ENCODE peak calls at places on chromosomes 1 and 21, in five cellular contexts. K, D, H, Q and Z are unnamed samples.

GRCh38 chr1:1042831-1043230 is 22.9 kb downstream of the AGRN start:
- DNase-seq in K (no peak), D (no peak), H (no peak), Q (no peak), Z (no peak)

GRCh38 chr1:47230692-47231313 is 1.2 kb downstream of the TAL1 start:
- DNase-seq in K (no peak), D (no peak), H (no peak), Q (no peak), Z (no peak)

GRCh38 chr21:37085726-37086125 is 12.7 kb downstream of the TTC3 start:
- DNase-seq in K (no peak), D (no peak), H (no peak), Q (no peak), Z (no peak)

GRCh38 chr1:245409341-245410195 is 254.8 kb downstream of the KIF26B start:
- DNase-seq in K (no peak), D (no peak), H (no peak), Q (no peak), Z (no peak)

GRCh38 chr21:36478207-36478701 is 1.7 kb downstream of the CLDN14 start:
- DNase-seq in K (no peak), D (peak; percentile 92), H (peak; percentile 80), Q (peak; percentile 24), Z (peak; percentile 71)

GRCh38 chr1:145995964-145996432 is 381 bp downstream of the TXNIP start:
- DNase-seq in K (no peak), D (peak; percentile 26), H (no peak), Q (no peak), Z (no peak)

GRCh38 chr1:107058245-107059032 is 2.0 kb downstream of the PRMT6 start:
- DNase-seq in K (no peak), D (no peak), H (no peak), Q (no peak), Z (no peak)

GRCh38 chr1:218347713-218348627 is 2.8 kb downstream of the TGFB2 start:
- DNase-seq in K (no peak), D (peak; percentile 97), H (peak; percentile 90), Q (no peak), Z (no peak)

GRCh38 chr1:2049517-2050481 is at the start of gene PRKCZ:
- DNase-seq in K (peak; percentile 76), D (peak; percentile 99), H (no peak), Q (peak; percentile 96), Z (no peak)

GRCh38 chr1:20719261-20719660 is 1.5 kb upstream of the KIF17 start:
- DNase-seq in K (peak; percentile 28), D (no peak), H (no peak), Q (peak; percentile 42), Z (no peak)

GRCh38 chr21:45698493-45698947 is 55.0 kb downstream of the PCBP3 start:
- DNase-seq in K (no peak), D (peak; percentile 95), H (peak; percentile 96), Q (no peak), Z (peak; percentile 95)

GRCh38 chr1:111990026-111990877 is 784 bp upstream of the KCND3 start:
- DNase-seq in K (peak; percentile 73), D (no peak), H (no peak), Q (no peak), Z (peak; percentile 35)

GRCh38 chr1:185666582-185666981 is 67.6 kb upstream of the HMCN1 start:
- DNase-seq in K (no peak), D (no peak), H (no peak), Q (no peak), Z (no peak)

GRCh38 chr1:186680031-186681012 is at the start of gene PTGS2:
- DNase-seq in K (peak; percentile 83), D (peak; percentile 55), H (peak; percentile 92), Q (peak; percentile 89), Z (peak; percentile 90)

GRCh38 chr1:24795236-24795635 is 50.0 kb downstream of the CLIC4 start:
- DNase-seq in K (no peak), D (no peak), H (no peak), Q (no peak), Z (peak; percentile 31)

GRCh38 chr1:86779308-86780191 is 75.2 kb downstream of the SH3GLB1 start:
- DNase-seq in K (no peak), D (peak; percentile 68), H (peak; percentile 31), Q (no peak), Z (peak; percentile 83)

GRCh38 chr1:1561801-1562470 is 12.7 kb downstream of the SSU72 start:
- DNase-seq in K (no peak), D (no peak), H (no peak), Q (no peak), Z (no peak)

GRCh38 chr1:56506314-56506743 is 73.0 kb downstream of the PLPP3 start:
- DNase-seq in K (peak; percentile 55), D (no peak), H (no peak), Q (peak; percentile 79), Z (no peak)

GRCh38 chr1:114154146-114154962 is 685 bp upstream of the SYT6 start:
- DNase-seq in K (peak; percentile 58), D (no peak), H (peak; percentile 23), Q (no peak), Z (peak; percentile 7)

GRCh38 chr1:51981555-51981954 is 8.9 kb downstream of the RAB3B start:
- DNase-seq in K (no peak), D (no peak), H (no peak), Q (no peak), Z (no peak)

GRCh38 chr1:199182151-199182843 is 543.5 kb downstream of the PTPRC start:
- DNase-seq in K (no peak), D (no peak), H (peak; percentile 12), Q (no peak), Z (no peak)

GRCh38 chr1:66446261-66447001 is 87.5 kb upstream of the SGIP1 start:
- DNase-seq in K (no peak), D (peak; percentile 86), H (peak; percentile 75), Q (no peak), Z (peak; percentile 84)

GRCh38 chr1:1959840-1960479 is 40.9 kb upstream of the TMEM52 start:
- DNase-seq in K (peak; percentile 80), D (peak; percentile 98), H (peak; percentile 55), Q (peak; percentile 89), Z (peak; percentile 52)

GRCh38 chr1:109499661-109500536 is 6.0 kb downstream of the CYB561D1 start:
- DNase-seq in K (no peak), D (peak; percentile 63), H (peak; percentile 52), Q (no peak), Z (peak; percentile 82)

GRCh38 chr1:58812468-58812867 is 28.6 kb upstream of the JUN start:
- DNase-seq in K (no peak), D (no peak), H (no peak), Q (no peak), Z (no peak)

DNA sequence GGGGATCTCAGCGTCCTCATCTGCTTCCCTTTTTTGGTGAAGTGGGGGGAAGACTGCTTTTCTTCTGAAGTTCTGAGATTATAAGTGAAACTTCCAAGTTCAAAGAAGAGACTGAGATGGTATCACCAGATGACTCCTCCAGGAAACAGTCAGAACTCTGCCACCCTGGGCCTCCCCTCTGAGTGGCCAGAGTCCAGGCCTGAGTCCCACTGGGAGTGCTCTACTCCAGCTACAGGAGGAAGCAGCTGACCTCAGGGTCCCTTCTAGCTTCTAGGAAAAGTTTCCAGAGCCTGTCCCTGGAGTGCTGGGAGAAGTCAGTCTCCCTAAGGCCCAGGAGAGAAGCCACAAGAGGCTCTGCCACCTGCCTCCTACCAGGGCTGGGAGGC is 104.7 kb downstream of the CASZ1 start:
- DNase-seq in K (no peak), D (no peak), H (no peak), Q (no peak), Z (no peak)
- H3K4me3 ChIP-seq in K (no peak overlapping the region), D (no peak overlapping the region), H (no peak overlapping the region), Q (no peak overlapping the region), Z (no peak overlapping the region)

DNA sequence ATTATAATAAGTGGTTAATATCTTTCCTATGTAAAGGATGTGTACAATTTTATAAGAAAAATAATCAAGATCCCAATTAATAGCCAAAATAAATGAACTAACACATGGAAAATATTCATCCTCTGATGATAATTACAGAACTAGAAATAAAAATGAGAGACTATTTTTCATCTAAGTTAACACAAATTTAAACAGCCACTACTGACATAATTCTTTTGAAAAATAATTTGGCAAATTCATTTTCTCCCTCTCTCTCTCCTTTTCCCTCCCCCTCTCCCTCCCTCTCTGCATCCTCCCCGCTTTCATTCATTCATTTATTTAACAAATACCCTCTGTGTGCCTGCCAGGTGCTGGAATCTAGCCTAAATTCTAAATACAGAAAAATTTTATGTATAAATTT is 10.3 kb upstream of the SFPQ start:
- DNase-seq in K (no peak), D (no peak), H (no peak), Q (no peak), Z (no peak)
- TF ChIP-seq CTCF in K (no peak), D (no peak), H (no peak), Q (no peak), Z (no peak)

DNA sequence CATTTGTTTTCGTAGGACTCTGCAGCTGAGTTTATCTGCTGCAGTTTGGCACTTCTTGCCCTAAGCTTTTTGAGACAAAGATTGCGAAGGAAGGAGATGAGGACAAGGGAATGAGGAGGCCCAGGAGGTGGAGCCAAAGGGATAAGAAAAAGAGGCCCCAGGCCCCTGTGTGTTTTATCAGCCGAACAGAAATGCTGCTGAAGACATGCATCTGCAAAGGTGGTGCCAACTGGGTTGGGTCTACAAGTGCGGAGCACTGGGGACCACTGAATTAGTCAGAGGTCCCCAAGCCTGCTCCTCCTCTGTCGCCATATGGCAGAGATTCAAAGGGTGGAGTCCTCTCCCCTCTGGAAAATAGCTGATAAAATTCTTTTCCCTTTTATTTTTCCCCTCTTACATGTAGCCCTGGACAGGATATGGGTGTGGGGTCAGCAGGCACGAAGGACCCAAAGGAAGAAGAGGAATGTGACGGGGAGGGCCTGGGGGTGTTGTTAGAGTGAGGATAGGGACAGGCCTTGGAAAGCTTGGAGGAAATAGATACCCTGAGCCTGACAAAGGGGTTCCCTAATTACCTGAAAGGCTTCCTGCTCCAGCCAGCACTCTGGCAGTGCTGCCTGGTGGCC is 2.7 kb downstream of the CD34 start:
- DNase-seq in K (peak; percentile 70), D (no peak), H (no peak), Q (no peak), Z (no peak)
- H3K4me3 ChIP-seq in K (peak overlapping the region; percentile 63), D (no peak overlapping the region), H (no peak overlapping the region), Q (no peak overlapping the region), Z (no peak overlapping the region)

GRCh38 chr21:20968391-20968790 is 29.8 kb upstream of the NCAM2 start:
- DNase-seq in K (no peak), D (no peak), H (peak; percentile 6), Q (no peak), Z (no peak)

GRCh38 chr21:20970691-20971090 is 27.5 kb upstream of the NCAM2 start:
- DNase-seq in K (no peak), D (no peak), H (no peak), Q (no peak), Z (no peak)

DNA sequence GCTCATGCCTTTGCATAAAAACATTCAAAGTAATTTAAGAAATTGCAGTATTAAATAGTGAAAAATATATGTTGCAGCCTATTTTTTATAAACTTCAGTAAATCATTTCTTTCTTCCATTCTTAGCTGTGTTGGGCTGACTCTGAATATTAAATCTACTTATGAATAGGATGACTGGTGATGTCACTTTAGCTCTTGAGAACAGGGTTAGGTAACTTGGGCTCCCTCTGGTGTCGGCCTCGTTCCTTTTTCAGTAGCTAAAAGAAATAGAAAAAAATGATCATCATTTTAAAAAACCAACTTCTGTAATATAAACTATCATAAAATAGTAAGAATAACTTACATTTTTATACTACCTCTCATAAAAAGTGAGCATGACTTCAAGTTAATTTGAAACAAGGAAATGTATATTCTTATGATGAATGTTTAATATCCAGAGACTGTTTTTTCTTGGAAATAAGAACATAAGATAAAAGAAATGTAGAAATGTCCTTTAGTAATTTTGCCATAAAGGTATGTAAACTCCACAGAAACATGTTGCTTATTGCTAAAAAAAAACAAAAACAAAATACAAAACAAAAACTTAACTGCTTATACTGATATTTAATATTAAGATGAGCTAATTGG is 26.8 kb upstream of the NCAM2 start:
- DNase-seq in K (peak; percentile 56), D (peak; percentile 62), H (peak; percentile 68), Q (no peak), Z (peak; percentile 1)
- TF ChIP-seq CTCF in K (peak; percentile 25), D (peak; percentile 72), H (peak; percentile 66), Q (no peak), Z (peak; percentile 58)